ENCODE peak calls at places on chromosomes 11 and 22, in four cellular contexts. One of them, this sample, is unnamed.

GRCh38 chr11:129021295-129021694 is 78.6 kb upstream of the TP53AIP1 start:
- DNase-seq in mesendoderm: no peak
- DNase-seq in MM.1S: no peak
- DNase-seq in fibroblast of lung: no peak
- DNase-seq in this sample: no peak

GRCh38 chr11:76241243-76242000 is 35.1 kb upstream of the WNT11 start:
- DNase-seq in mesendoderm: no peak
- DNase-seq in MM.1S: no peak
- DNase-seq in fibroblast of lung: no peak
- DNase-seq in this sample: no peak

GRCh38 chr22:21624880-21625791 is 4.7 kb downstream of the YDJC start:
- DNase-seq in mesendoderm: no peak
- DNase-seq in MM.1S: no peak
- DNase-seq in fibroblast of lung: no peak
- DNase-seq in this sample: peak; percentile 73

GRCh38 chr22:29480512-29481264 is 670 bp downstream of the NEFH start:
- DNase-seq in mesendoderm: peak; percentile 86
- DNase-seq in MM.1S: no peak
- DNase-seq in fibroblast of lung: peak; percentile 60
- DNase-seq in this sample: peak; percentile 92

GRCh38 chr11:62452261-62452660 is 33.4 kb downstream of the SCGB1A1 start:
- DNase-seq in mesendoderm: no peak
- DNase-seq in MM.1S: no peak
- DNase-seq in fibroblast of lung: no peak
- DNase-seq in this sample: no peak

GRCh38 chr11:73315288-73316020 is 7.4 kb downstream of the ARHGEF17 start:
- DNase-seq in mesendoderm: no peak
- DNase-seq in MM.1S: no peak
- DNase-seq in fibroblast of lung: peak; percentile 44
- DNase-seq in this sample: no peak

GRCh38 chr22:37726240-37726887 is 29.5 kb downstream of the TRIOBP start:
- DNase-seq in mesendoderm: no peak
- DNase-seq in MM.1S: no peak
- DNase-seq in fibroblast of lung: no peak
- DNase-seq in this sample: peak; percentile 97

GRCh38 chr22:28183078-28183870 is 264.2 kb upstream of the PITPNB start:
- DNase-seq in mesendoderm: no peak
- DNase-seq in MM.1S: no peak
- DNase-seq in fibroblast of lung: no peak
- DNase-seq in this sample: no peak

GRCh38 chr22:26646158-26646557 is 11.2 kb upstream of the MIAT start:
- DNase-seq in mesendoderm: peak; percentile 36
- DNase-seq in MM.1S: no peak
- DNase-seq in fibroblast of lung: peak; percentile 70
- DNase-seq in this sample: no peak

GRCh38 chr11:120106354-120106753 is 31.6 kb downstream of the TRIM29 start:
- DNase-seq in mesendoderm: no peak
- DNase-seq in MM.1S: no peak
- DNase-seq in fibroblast of lung: no peak
- DNase-seq in this sample: peak; percentile 51

GRCh38 chr11:128632151-128632791 is 44.9 kb upstream of the ETS1 start:
- DNase-seq in mesendoderm: peak; percentile 78
- DNase-seq in MM.1S: peak; percentile 75
- DNase-seq in fibroblast of lung: peak; percentile 60
- DNase-seq in this sample: peak; percentile 89

GRCh38 chr11:73055655-73056354 is 86.3 kb downstream of the FCHSD2 start:
- DNase-seq in mesendoderm: no peak
- DNase-seq in MM.1S: no peak
- DNase-seq in fibroblast of lung: no peak
- DNase-seq in this sample: no peak

GRCh38 chr11:128135451-128135850 is 451.9 kb downstream of the ETS1 start:
- DNase-seq in mesendoderm: peak; percentile 34
- DNase-seq in MM.1S: no peak
- DNase-seq in fibroblast of lung: peak; percentile 93
- DNase-seq in this sample: peak; percentile 14

GRCh38 chr11:3934658-3935057 is 79.2 kb downstream of the STIM1 start:
- DNase-seq in mesendoderm: no peak
- DNase-seq in MM.1S: no peak
- DNase-seq in fibroblast of lung: no peak
- DNase-seq in this sample: no peak

GRCh38 chr11:34161812-34162506 is 56.5 kb downstream of the NAT10 start:
- DNase-seq in mesendoderm: peak; percentile 76
- DNase-seq in MM.1S: no peak
- DNase-seq in fibroblast of lung: peak; percentile 80
- DNase-seq in this sample: peak; percentile 88

GRCh38 chr11:1854132-1854948 is 1.5 kb downstream of the LSP1 start:
- DNase-seq in mesendoderm: no peak
- DNase-seq in MM.1S: no peak
- DNase-seq in fibroblast of lung: no peak
- DNase-seq in this sample: no peak

GRCh38 chr11:93169950-93170561 is 27.7 kb downstream of the SLC36A4 start:
- DNase-seq in mesendoderm: peak; percentile 55
- DNase-seq in MM.1S: peak; percentile 35
- DNase-seq in fibroblast of lung: peak; percentile 26
- DNase-seq in this sample: no peak

GRCh38 chr11:75100314-75100713 is 3.6 kb upstream of the OR2AT4 start:
- DNase-seq in mesendoderm: peak; percentile 6
- DNase-seq in MM.1S: peak; percentile 63
- DNase-seq in fibroblast of lung: peak; percentile 41
- DNase-seq in this sample: peak; percentile 77

GRCh38 chr22:26589367-26589844 is 526 bp downstream of the TPST2 start:
- DNase-seq in mesendoderm: peak; percentile 68
- DNase-seq in MM.1S: no peak
- DNase-seq in fibroblast of lung: peak; percentile 29
- DNase-seq in this sample: no peak

GRCh38 chr22:30433773-30434172 is 8.2 kb downstream of the MTFP1 start:
- DNase-seq in mesendoderm: no peak
- DNase-seq in MM.1S: no peak
- DNase-seq in fibroblast of lung: no peak
- DNase-seq in this sample: no peak

GRCh38 chr11:109236696-109237095 is 185.3 kb upstream of the C11orf87 start:
- DNase-seq in mesendoderm: no peak
- DNase-seq in MM.1S: no peak
- DNase-seq in fibroblast of lung: peak; percentile 50
- DNase-seq in this sample: no peak

GRCh38 chr11:57425565-57426438 is 1.1 kb downstream of the SLC43A3 start:
- DNase-seq in mesendoderm: no peak
- DNase-seq in MM.1S: no peak
- DNase-seq in fibroblast of lung: peak; percentile 30
- DNase-seq in this sample: no peak

GRCh38 chr22:31241936-31242335 is 29.8 kb downstream of the LIMK2 start:
- DNase-seq in mesendoderm: peak; percentile 63
- DNase-seq in MM.1S: no peak
- DNase-seq in fibroblast of lung: peak; percentile 93
- DNase-seq in this sample: peak; percentile 95

GRCh38 chr11:60989108-60989650 is 17.7 kb downstream of the CD6 start:
- DNase-seq in mesendoderm: no peak
- DNase-seq in MM.1S: no peak
- DNase-seq in fibroblast of lung: no peak
- DNase-seq in this sample: no peak

GRCh38 chr22:43789452-43789851 is 22.7 kb downstream of the EFCAB6 start:
- DNase-seq in mesendoderm: no peak
- DNase-seq in MM.1S: no peak
- DNase-seq in fibroblast of lung: peak; percentile 98
- DNase-seq in this sample: peak; percentile 79

GRCh38 chr11:70799386-70799785 is 401.1 kb downstream of the CTTN start:
- DNase-seq in mesendoderm: no peak
- DNase-seq in MM.1S: no peak
- DNase-seq in fibroblast of lung: peak; percentile 87
- DNase-seq in this sample: peak; percentile 95

GRCh38 chr22:25111579-25112517 is 87.8 kb upstream of the CRYBB3 start:
- DNase-seq in mesendoderm: peak; percentile 28
- DNase-seq in MM.1S: no peak
- DNase-seq in fibroblast of lung: no peak
- DNase-seq in this sample: peak; percentile 83

GRCh38 chr22:19103881-19104821 is 18.1 kb downstream of the DGCR2 start:
- DNase-seq in mesendoderm: no peak
- DNase-seq in MM.1S: no peak
- DNase-seq in fibroblast of lung: peak; percentile 21
- DNase-seq in this sample: no peak

GRCh38 chr22:19884161-19884953 is 29.7 kb upstream of the GNB1L start:
- DNase-seq in mesendoderm: no peak
- DNase-seq in MM.1S: no peak
- DNase-seq in fibroblast of lung: no peak
- DNase-seq in this sample: peak; percentile 75

GRCh38 chr11:125625225-125625593 is 246 bp downstream of the CHEK1 start:
- DNase-seq in mesendoderm: no peak
- DNase-seq in MM.1S: no peak
- DNase-seq in fibroblast of lung: no peak
- DNase-seq in this sample: no peak

GRCh38 chr11:114880458-114880857 is 202.1 kb downstream of the NXPE2 start:
- DNase-seq in mesendoderm: peak; percentile 5
- DNase-seq in MM.1S: no peak
- DNase-seq in fibroblast of lung: no peak
- DNase-seq in this sample: no peak

GRCh38 chr11:70760416-70761020 is 362.2 kb downstream of the CTTN start:
- DNase-seq in mesendoderm: peak; percentile 29
- DNase-seq in MM.1S: no peak
- DNase-seq in fibroblast of lung: no peak
- DNase-seq in this sample: peak; percentile 45

GRCh38 chr11:65132238-65132987 is 1.9 kb downstream of the SYVN1 start:
- DNase-seq in mesendoderm: no peak
- DNase-seq in MM.1S: peak; percentile 87
- DNase-seq in fibroblast of lung: no peak
- DNase-seq in this sample: peak; percentile 47

GRCh38 chr11:73196576-73196975 is 21.5 kb upstream of the P2RY2 start:
- DNase-seq in mesendoderm: no peak
- DNase-seq in MM.1S: no peak
- DNase-seq in fibroblast of lung: no peak
- DNase-seq in this sample: no peak

GRCh38 chr11:60866911-60867870 is at the start of gene ZP1:
- DNase-seq in mesendoderm: peak; percentile 23
- DNase-seq in MM.1S: no peak
- DNase-seq in fibroblast of lung: no peak
- DNase-seq in this sample: peak; percentile 38

GRCh38 chr11:6638437-6638836 is 17.2 kb downstream of the DCHS1 start:
- DNase-seq in mesendoderm: no peak
- DNase-seq in MM.1S: no peak
- DNase-seq in fibroblast of lung: no peak
- DNase-seq in this sample: no peak

GRCh38 chr11:104781719-104782376 is 116.4 kb downstream of the CASP12 start:
- DNase-seq in mesendoderm: peak; percentile 18
- DNase-seq in MM.1S: no peak
- DNase-seq in fibroblast of lung: no peak
- DNase-seq in this sample: no peak

GRCh38 chr11:1081601-1082311 is 7.1 kb downstream of the MUC2 start:
- DNase-seq in mesendoderm: no peak
- DNase-seq in MM.1S: no peak
- DNase-seq in fibroblast of lung: no peak
- DNase-seq in this sample: peak; percentile 82

GRCh38 chr22:45968751-45969413 is 8.1 kb downstream of the WNT7B start:
- DNase-seq in mesendoderm: no peak
- DNase-seq in MM.1S: no peak
- DNase-seq in fibroblast of lung: peak; percentile 98
- DNase-seq in this sample: peak; percentile 99
- H3K79me2 ChIP-seq in mesendoderm: no peaks in the 10 kb centered on the region
- H3K79me2 ChIP-seq in MM.1S: no peaks in the 10 kb centered on the region
- H3K79me2 ChIP-seq in fibroblast of lung: no peaks in the 10 kb centered on the region
- H3K79me2 ChIP-seq in this sample: no peaks in the 10 kb centered on the region

GRCh38 chr11:126943319-126943718 is 57.3 kb downstream of the KIRREL3 start:
- DNase-seq in mesendoderm: no peak
- DNase-seq in MM.1S: no peak
- DNase-seq in fibroblast of lung: no peak
- DNase-seq in this sample: no peak

GRCh38 chr11:126939552-126939951 is 61.0 kb downstream of the KIRREL3 start:
- DNase-seq in mesendoderm: no peak
- DNase-seq in MM.1S: no peak
- DNase-seq in fibroblast of lung: no peak
- DNase-seq in this sample: no peak

GRCh38 chr11:126942146-126942545 is 58.4 kb downstream of the KIRREL3 start:
- DNase-seq in mesendoderm: no peak
- DNase-seq in MM.1S: no peak
- DNase-seq in fibroblast of lung: no peak
- DNase-seq in this sample: no peak

DNA sequence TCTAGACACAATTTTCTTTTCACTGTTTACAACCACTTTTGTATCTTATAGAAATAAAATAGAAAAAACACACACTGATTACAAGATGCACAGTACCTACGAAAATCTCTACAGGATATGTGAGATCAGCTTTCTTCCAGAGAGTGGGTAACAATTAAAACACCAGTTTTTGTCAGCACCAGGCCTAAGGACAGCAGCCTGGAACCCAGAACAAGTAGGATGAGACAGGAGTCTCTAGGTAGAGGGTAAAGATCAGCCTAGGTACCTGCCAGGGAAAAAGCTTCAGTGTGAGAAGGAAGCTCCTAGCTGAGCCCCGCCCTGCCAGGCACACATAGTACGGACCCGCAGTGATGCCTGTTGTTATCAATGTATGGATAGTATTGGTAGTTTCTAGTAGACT is 61.9 kb downstream of the KIRREL3 start:
- DNase-seq in mesendoderm: no peak
- DNase-seq in MM.1S: no peak
- DNase-seq in fibroblast of lung: no peak
- DNase-seq in this sample: no peak
- H3K79me2 ChIP-seq in mesendoderm: no peaks in the 10 kb centered on the region
- H3K79me2 ChIP-seq in MM.1S: no peaks in the 10 kb centered on the region
- H3K79me2 ChIP-seq in fibroblast of lung: no peaks in the 10 kb centered on the region
- H3K79me2 ChIP-seq in this sample: peaks cover 13% of the 10 kb centered on the region

DNA sequence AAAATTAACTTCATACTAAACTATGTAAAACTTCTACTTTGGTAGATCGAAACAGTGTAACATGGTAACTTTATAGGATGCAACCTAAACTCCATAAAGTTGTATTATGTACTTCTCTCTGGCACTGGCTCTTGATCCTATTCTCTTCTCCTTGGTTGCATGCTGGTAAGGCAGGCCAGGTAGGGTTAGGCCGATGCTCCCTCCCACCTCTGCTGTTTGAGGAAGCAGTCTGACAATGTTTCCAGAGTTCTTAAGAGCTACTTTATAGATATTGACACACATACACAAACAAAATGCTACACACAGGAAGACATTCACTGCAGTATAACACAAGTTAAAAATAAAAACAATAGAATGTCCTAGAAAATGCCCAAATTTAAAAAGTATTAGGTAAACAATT is 22.5 kb downstream of the CTSC start:
- DNase-seq in mesendoderm: no peak
- DNase-seq in MM.1S: no peak
- DNase-seq in fibroblast of lung: no peak
- DNase-seq in this sample: no peak
- H3K79me2 ChIP-seq in mesendoderm: peaks cover 2% of the 10 kb centered on the region
- H3K79me2 ChIP-seq in MM.1S: peaks cover 5% of the 10 kb centered on the region
- H3K79me2 ChIP-seq in fibroblast of lung: no peaks in the 10 kb centered on the region
- H3K79me2 ChIP-seq in this sample: no peaks in the 10 kb centered on the region

GRCh38 chr11:134510171-134510570 is 98.1 kb upstream of the B3GAT1 start:
- DNase-seq in mesendoderm: no peak
- DNase-seq in MM.1S: no peak
- DNase-seq in fibroblast of lung: no peak
- DNase-seq in this sample: no peak
- H3K79me2 ChIP-seq in mesendoderm: no peaks in the 10 kb centered on the region
- H3K79me2 ChIP-seq in MM.1S: no peaks in the 10 kb centered on the region
- H3K79me2 ChIP-seq in fibroblast of lung: no peaks in the 10 kb centered on the region
- H3K79me2 ChIP-seq in this sample: no peaks in the 10 kb centered on the region

GRCh38 chr11:119091083-119091650 is 6.5 kb downstream of the HMBS start:
- DNase-seq in mesendoderm: no peak
- DNase-seq in MM.1S: no peak
- DNase-seq in fibroblast of lung: no peak
- DNase-seq in this sample: no peak
- H3K79me2 ChIP-seq in mesendoderm: peaks cover 29% of the 10 kb centered on the region
- H3K79me2 ChIP-seq in MM.1S: peaks cover 50% of the 10 kb centered on the region
- H3K79me2 ChIP-seq in fibroblast of lung: peaks cover 36% of the 10 kb centered on the region
- H3K79me2 ChIP-seq in this sample: peaks cover 55% of the 10 kb centered on the region

GRCh38 chr11:117066959-117067358 is 31.3 kb downstream of the SIK3 start:
- DNase-seq in mesendoderm: no peak
- DNase-seq in MM.1S: no peak
- DNase-seq in fibroblast of lung: no peak
- DNase-seq in this sample: no peak
- H3K79me2 ChIP-seq in mesendoderm: peaks cover 6% of the 10 kb centered on the region
- H3K79me2 ChIP-seq in MM.1S: peaks cover 91% of the 10 kb centered on the region
- H3K79me2 ChIP-seq in fibroblast of lung: peaks cover 2% of the 10 kb centered on the region
- H3K79me2 ChIP-seq in this sample: peaks cover 74% of the 10 kb centered on the region

This sample was measured in osteoblast.